ENCODE peak calls at places on chromosomes 12 and 14, in seven cellular contexts. H is NCI-H1417; C is astrocyte of the spinal cord; O is activated naive CD8-positive, alpha-beta T cell treated with anti-CD3 and anti-CD28 coated beads, Interleukin-2, amount 50 U/mL, for 24 hours; K is LoVo; W is activated CD4-positive, alpha-beta T cell treated with anti-CD3 and anti-CD28 coated beads, Interleukin-2, amount 10 ng/mL, durations not matched to agents 7 days and 5 days; Z is nephron progenitor cell. E is an unnamed sample.

GRCh38 chr14:81710232-81710845 is 176.7 kb upstream of the SEL1L start:
- DNase-seq in H (peak; percentile 22), C (peak; percentile 4), O (peak; percentile 2), K (peak; percentile 35), W (peak; percentile 23), Z (peak; percentile 31), E (peak; percentile 69)

GRCh38 chr12:51717325-51717925 is 126.4 kb downstream of the SCN8A start:
- DNase-seq in H (no peak), C (no peak), O (no peak), K (no peak), W (no peak), Z (no peak), E (no peak)

GRCh38 chr12:40312982-40313576 is 88.3 kb downstream of the LRRK2 start:
- DNase-seq in H (no peak), C (peak; percentile 55), O (no peak), K (no peak), W (no peak), Z (no peak), E (no peak)

GRCh38 chr14:76672123-76672522 is 89.1 kb upstream of the VASH1 start:
- DNase-seq in H (no peak), C (no peak), O (no peak), K (no peak), W (no peak), Z (no peak), E (no peak)

GRCh38 chr12:57135939-57136338 is 7.7 kb downstream of the LRP1 start:
- DNase-seq in H (no peak), C (peak; percentile 50), O (no peak), K (no peak), W (no peak), Z (peak; percentile 30), E (no peak)

GRCh38 chr12:16323010-16323409 is 24.4 kb upstream of the MGST1 start:
- DNase-seq in H (no peak), C (peak; percentile 45), O (no peak), K (no peak), W (no peak), Z (no peak), E (no peak)

GRCh38 chr12:131057722-131058515 is 104.2 kb downstream of the ADGRD1 start:
- DNase-seq in H (no peak), C (no peak), O (no peak), K (no peak), W (no peak), Z (no peak), E (no peak)

GRCh38 chr14:60632777-60633176 is 16.5 kb downstream of the SIX1 start:
- DNase-seq in H (peak; percentile 71), C (no peak), O (no peak), K (no peak), W (no peak), Z (no peak), E (no peak)

GRCh38 chr14:60553855-60554254 is 44.9 kb downstream of the SIX6 start:
- DNase-seq in H (no peak), C (no peak), O (no peak), K (no peak), W (no peak), Z (no peak), E (no peak)

GRCh38 chr12:47356129-47356622 is 276.4 kb upstream of the AMIGO2 start:
- DNase-seq in H (no peak), C (no peak), O (no peak), K (no peak), W (no peak), Z (no peak), E (no peak)

GRCh38 chr12:12229556-12230092 is 37.2 kb downstream of the LRP6 start:
- DNase-seq in H (no peak), C (no peak), O (no peak), K (no peak), W (no peak), Z (no peak), E (no peak)

GRCh38 chr14:72850360-72850759 is 43.5 kb downstream of the DPF3 start:
- DNase-seq in H (no peak), C (no peak), O (no peak), K (no peak), W (no peak), Z (no peak), E (no peak)

GRCh38 chr12:131835616-131836171 is 7.5 kb downstream of the MMP17 start:
- DNase-seq in H (no peak), C (no peak), O (no peak), K (no peak), W (no peak), Z (no peak), E (no peak)

GRCh38 chr12:54708836-54709235 is 60.7 kb upstream of the DCD start:
- DNase-seq in H (no peak), C (no peak), O (no peak), K (no peak), W (no peak), Z (no peak), E (no peak)

GRCh38 chr14:69268763-69269162 is 8.8 kb downstream of the GALNT16 start:
- DNase-seq in H (no peak), C (peak; percentile 54), O (no peak), K (no peak), W (no peak), Z (no peak), E (no peak)

GRCh38 chr14:36996133-36996856 is 176.1 kb downstream of the SLC25A21 start:
- DNase-seq in H (no peak), C (peak; percentile 68), O (no peak), K (peak; percentile 7), W (no peak), Z (no peak), E (no peak)

GRCh38 chr12:122878780-122879612 is 16.9 kb downstream of the VPS37B start:
- DNase-seq in H (no peak), C (no peak), O (no peak), K (no peak), W (no peak), Z (no peak), E (no peak)

GRCh38 chr12:3441435-3441834 is 49.6 kb upstream of the PRMT8 start:
- DNase-seq in H (no peak), C (no peak), O (no peak), K (no peak), W (no peak), Z (no peak), E (no peak)

GRCh38 chr12:113462880-113463745 is 8.6 kb downstream of the LHX5 start:
- DNase-seq in H (no peak), C (no peak), O (no peak), K (no peak), W (no peak), Z (peak; percentile 53), E (no peak)

GRCh38 chr14:71713061-71713850 is 219.0 kb upstream of the RGS6 start:
- DNase-seq in H (no peak), C (peak; percentile 49), O (no peak), K (no peak), W (no peak), Z (no peak), E (no peak)

GRCh38 chr14:90399541-90400444 is 3.0 kb downstream of the CALM1 start:
- DNase-seq in H (peak; percentile 96), C (peak; percentile 91), O (peak; percentile 86), K (peak; percentile 92), W (peak; percentile 92), Z (peak; percentile 85), E (peak; percentile 94)

GRCh38 chr14:22502007-22502406 is 87.0 kb downstream of the DAD1 start:
- DNase-seq in H (no peak), C (no peak), O (no peak), K (no peak), W (no peak), Z (no peak), E (no peak)

GRCh38 chr14:28681681-28682080 is 84.9 kb upstream of the FOXG1 start:
- DNase-seq in H (no peak), C (no peak), O (no peak), K (no peak), W (no peak), Z (no peak), E (no peak)

GRCh38 chr12:31215521-31216232 is 110.3 kb downstream of the SINHCAF start:
- DNase-seq in H (no peak), C (no peak), O (no peak), K (no peak), W (no peak), Z (no peak), E (no peak)